ENCODE peak calls at places on chromosomes 3 and 15, in four cellular contexts. H, F, L and B are unnamed samples.

GRCh38 chr3:12237912-12238650 is 50.8 kb upstream of the PPARG start:
- DNase-seq in H (no peak), F (peak), L (no peak), B (no peak)

GRCh38 chr3:189632238-189632637 is 1.0 kb downstream of the TP63 start:
- DNase-seq in H (no peak), F (no peak), L (no peak), B (no peak)

GRCh38 chr3:151091685-151092352 is 6.4 kb downstream of the MED12L start:
- DNase-seq in H (peak), F (peak), L (no peak), B (no peak)

GRCh38 chr3:153295906-153296305 is 133.9 kb downstream of the RAP2B start:
- DNase-seq in H (no peak), F (peak), L (no peak), B (no peak)

GRCh38 chr3:16849240-16849639 is 35.5 kb upstream of the PLCL2 start:
- DNase-seq in H (peak), F (peak), L (peak), B (no peak)

GRCh38 chr3:25631989-25632388 is 32.7 kb downstream of the TOP2B start:
- DNase-seq in H (no peak), F (no peak), L (no peak), B (no peak)

GRCh38 chr15:84734794-84735479 is 13.5 kb upstream of the ZNF592 start:
- DNase-seq in H (peak), F (no peak), L (peak), B (peak)

GRCh38 chr15:73026496-73027054 is 25.7 kb upstream of the NEO1 start:
- DNase-seq in H (no peak), F (no peak), L (no peak), B (no peak)

GRCh38 chr3:49665822-49666519 is 8.2 kb upstream of the APEH start:
- DNase-seq in H (no peak), F (no peak), L (no peak), B (no peak)

GRCh38 chr15:66652806-66653205 is 49.2 kb upstream of the SMAD6 start:
- DNase-seq in H (no peak), F (no peak), L (no peak), B (no peak)

GRCh38 chr3:89303721-89304120 is 196.3 kb downstream of the EPHA3 start:
- DNase-seq in H (no peak), F (peak), L (no peak), B (no peak)

GRCh38 chr3:133828576-133829309 is 23.1 kb downstream of the SRPRB start:
- DNase-seq in H (no peak), F (no peak), L (no peak), B (no peak)

GRCh38 chr15:57743424-57743823 is 36.9 kb downstream of the POLR2M start:
- DNase-seq in H (peak), F (no peak), L (peak), B (no peak)

GRCh38 chr3:11475324-11475723 is 168.4 kb downstream of the VGLL4 start:
- DNase-seq in H (no peak), F (no peak), L (no peak), B (no peak)

GRCh38 chr15:33200903-33201302 is 6.4 kb upstream of the FMN1 start:
- DNase-seq in H (no peak), F (no peak), L (peak), B (no peak)

GRCh38 chr3:142450881-142451280 is 3.0 kb upstream of the XRN1 start:
- DNase-seq in H (no peak), F (no peak), L (peak), B (no peak)

GRCh38 chr15:67784057-67784781 is 41.1 kb upstream of the SKOR1 start:
- DNase-seq in H (peak), F (no peak), L (no peak), B (no peak)

GRCh38 chr3:141523615-141524375 is 37.0 kb downstream of the RASA2 start:
- DNase-seq in H (no peak), F (no peak), L (peak), B (peak)

GRCh38 chr3:72426618-72427397 is 421.4 kb downstream of the SHQ1 start:
- DNase-seq in H (no peak), F (no peak), L (no peak), B (no peak)

GRCh38 chr3:150733373-150733935 is 29.5 kb downstream of the SIAH2 start:
- DNase-seq in H (peak), F (no peak), L (peak), B (no peak)

GRCh38 chr3:127454051-127454450 is 136.5 kb downstream of the TPRA1 start:
- DNase-seq in H (no peak), F (no peak), L (no peak), B (no peak)

GRCh38 chr3:156689589-156689988 is 15.2 kb downstream of the TIPARP start:
- DNase-seq in H (no peak), F (no peak), L (no peak), B (no peak)

GRCh38 chr3:193872265-193872753 is 263.6 kb upstream of the HES1 start:
- DNase-seq in H (peak), F (peak), L (peak), B (peak)

GRCh38 chr3:11570789-11571495 is 72.8 kb downstream of the VGLL4 start:
- DNase-seq in H (no peak), F (peak), L (peak), B (no peak)

GRCh38 chr3:160413613-160414248 is 14.3 kb downstream of the SMC4 start:
- DNase-seq in H (peak), F (peak), L (peak), B (peak)

GRCh38 chr3:25288416-25288815 is 139.6 kb upstream of the RARB start:
- DNase-seq in H (no peak), F (no peak), L (no peak), B (no peak)

GRCh38 chr3:181252626-181253025 is 263.1 kb upstream of the DNAJC19 start:
- DNase-seq in H (no peak), F (no peak), L (peak), B (no peak)

GRCh38 chr3:37862219-37862711 is 585 bp downstream of the CTDSPL start:
- DNase-seq in H (no peak), F (peak), L (peak), B (no peak)

GRCh38 chr3:153051427-153052095 is 110.5 kb upstream of the RAP2B start:
- DNase-seq in H (peak), F (peak), L (peak), B (peak)

GRCh38 chr3:179037361-179037760 is 34.2 kb downstream of the ZMAT3 start:
- DNase-seq in H (no peak), F (peak), L (peak), B (peak)

GRCh38 chr15:43828061-43828657 is 1.4 kb downstream of the WDR76 start:
- DNase-seq in H (peak), F (peak), L (no peak), B (no peak)
- H3K4me3 ChIP-seq in H (peak), F (peak), L (no peak), B (peak)

GRCh38 chr3:175093738-175094137 is 234.6 kb downstream of the NAALADL2 start:
- DNase-seq in H (no peak), F (no peak), L (no peak), B (no peak)

GRCh38 chr3:175094344-175094743 is 235.2 kb downstream of the NAALADL2 start:
- DNase-seq in H (no peak), F (no peak), L (peak), B (no peak)

GRCh38 chr3:175088981-175089380 is 229.8 kb downstream of the NAALADL2 start:
- DNase-seq in H (no peak), F (no peak), L (no peak), B (no peak)

GRCh38 chr3:175091426-175092114 is 232.4 kb downstream of the NAALADL2 start:
- DNase-seq in H (no peak), F (no peak), L (no peak), B (no peak)
- H3K4me3 ChIP-seq in H (no peak), F (no peak), L (no peak), B (no peak)

DNA sequence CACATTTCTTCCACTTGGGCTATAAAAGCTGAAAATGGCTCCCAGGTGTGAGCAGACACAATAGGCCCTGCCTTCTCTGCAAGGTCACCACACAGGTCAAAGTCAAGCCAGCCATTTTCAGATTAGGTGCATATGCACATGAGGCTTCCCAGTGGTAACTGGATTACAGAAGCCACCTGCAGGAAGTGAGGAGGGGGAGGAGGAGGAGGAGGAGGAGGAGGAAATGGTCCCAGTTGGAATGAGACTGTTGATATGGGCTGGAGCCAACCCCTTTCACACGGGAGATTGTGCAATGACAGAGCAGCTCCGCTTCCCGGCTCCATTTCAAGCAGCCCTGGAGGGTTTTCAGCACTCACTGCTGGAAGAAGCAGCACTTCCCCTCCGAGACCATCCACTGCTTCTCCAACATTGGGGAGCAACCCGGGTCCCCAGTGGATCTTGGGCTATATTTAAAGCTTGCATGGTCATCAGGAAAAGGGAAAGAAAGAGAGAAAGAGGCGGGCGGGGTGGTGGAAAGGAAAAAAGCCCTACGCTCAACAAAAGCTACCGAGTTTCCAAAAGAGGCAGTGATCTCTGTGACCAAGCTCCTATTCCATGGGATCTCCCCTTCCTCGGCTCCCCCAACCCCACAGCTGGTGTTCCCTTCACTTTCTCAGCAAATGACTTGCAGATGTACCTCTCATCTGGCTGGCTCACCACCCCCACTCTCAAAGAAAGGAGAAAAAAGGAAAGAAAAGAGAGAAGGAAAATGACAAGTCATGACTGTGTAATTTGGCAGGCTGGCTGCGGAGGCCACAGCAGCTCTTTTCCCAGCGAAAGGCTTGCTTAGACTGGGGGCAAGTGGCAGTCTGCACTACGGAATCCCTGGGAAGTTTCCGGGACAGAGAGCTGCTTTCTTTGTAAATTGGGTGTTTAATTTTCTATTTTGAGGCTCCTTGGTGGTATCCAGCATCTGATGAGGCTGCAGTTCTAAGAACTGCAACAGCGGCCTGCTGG is 58.3 kb downstream of the LRIG1 start:
- DNase-seq in H (no peak), F (peak), L (peak), B (peak)
- H3K4me3 ChIP-seq in H (no peak), F (peak), L (no peak), B (no peak)

GRCh38 chr3:128725932-128726690 is at the start of gene RAB7A:
- DNase-seq in H (peak), F (peak), L (peak), B (peak)

GRCh38 chr3:128727485-128727884 is 1.5 kb downstream of the RAB7A start:
- DNase-seq in H (no peak), F (peak), L (no peak), B (no peak)

GRCh38 chr3:128726691-128727031 is 678 bp downstream of the RAB7A start:
- DNase-seq in H (peak), F (peak), L (peak), B (peak)

GRCh38 chr3:128727059-128727458 is 1.1 kb downstream of the RAB7A start:
- DNase-seq in H (no peak), F (no peak), L (no peak), B (no peak)

GRCh38 chr3:128725547-128725931 is 444 bp upstream of the RAB7A start:
- DNase-seq in H (no peak), F (no peak), L (no peak), B (no peak)
- H3K4me3 ChIP-seq in H (peak), F (no peak), L (peak), B (no peak)

GRCh38 chr3:55484741-55485207 is 2.3 kb downstream of the WNT5A start:
- DNase-seq in H (no peak), F (no peak), L (no peak), B (no peak)

GRCh38 chr3:55481918-55482495 is 5.1 kb downstream of the WNT5A start:
- DNase-seq in H (no peak), F (no peak), L (no peak), B (no peak)

GRCh38 chr3:55482496-55483195 is 4.5 kb downstream of the WNT5A start:
- DNase-seq in H (no peak), F (no peak), L (no peak), B (no peak)

GRCh38 chr3:55484191-55484644 is 2.9 kb downstream of the WNT5A start:
- DNase-seq in H (no peak), F (no peak), L (no peak), B (no peak)

DNA sequence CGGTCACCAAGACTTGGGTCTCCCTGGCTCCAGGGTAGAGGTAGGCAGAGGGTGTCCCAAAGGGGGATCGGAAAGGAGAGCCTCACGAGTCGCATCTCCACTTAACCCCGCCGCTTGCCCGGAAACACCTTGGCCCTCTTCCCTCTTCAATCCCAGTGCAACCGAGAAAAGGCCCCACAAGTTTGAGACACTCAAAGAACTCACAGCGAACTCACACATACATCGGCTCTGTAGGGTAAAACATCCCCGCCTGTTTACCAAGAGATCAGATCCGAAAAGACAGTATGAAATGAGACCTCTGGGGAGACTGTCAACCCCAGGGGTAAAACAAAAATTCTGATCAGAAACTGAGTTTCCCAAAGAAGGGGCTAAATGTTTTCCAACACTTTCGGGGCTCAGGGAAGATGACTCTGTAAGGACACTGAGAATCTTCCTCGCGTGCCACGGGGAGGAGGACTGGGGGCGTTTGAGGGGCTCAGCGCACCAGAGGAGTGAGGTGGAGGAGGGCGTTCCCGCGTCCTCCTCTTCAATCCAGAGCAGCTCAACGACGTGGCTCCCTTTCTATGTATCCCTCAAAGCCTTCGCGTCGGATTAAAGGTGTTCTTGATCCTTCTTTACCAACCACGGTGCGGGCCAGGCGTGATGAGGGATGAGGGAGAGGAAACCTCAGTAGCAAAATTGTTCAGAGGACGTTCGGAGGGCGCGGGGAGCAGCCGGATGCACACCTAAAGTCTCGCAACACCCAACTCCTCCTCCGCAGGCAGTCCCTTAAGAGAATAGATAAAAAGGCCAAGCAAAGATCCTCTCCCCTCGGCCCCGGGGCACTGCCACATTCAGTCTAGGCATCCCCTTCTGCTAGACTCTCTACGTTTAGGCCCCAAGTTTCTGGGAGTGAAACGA is 3.7 kb downstream of the WNT5A start:
- DNase-seq in H (no peak), F (no peak), L (no peak), B (no peak)
- H3K4me3 ChIP-seq in H (no peak), F (peak), L (no peak), B (no peak)

DNA sequence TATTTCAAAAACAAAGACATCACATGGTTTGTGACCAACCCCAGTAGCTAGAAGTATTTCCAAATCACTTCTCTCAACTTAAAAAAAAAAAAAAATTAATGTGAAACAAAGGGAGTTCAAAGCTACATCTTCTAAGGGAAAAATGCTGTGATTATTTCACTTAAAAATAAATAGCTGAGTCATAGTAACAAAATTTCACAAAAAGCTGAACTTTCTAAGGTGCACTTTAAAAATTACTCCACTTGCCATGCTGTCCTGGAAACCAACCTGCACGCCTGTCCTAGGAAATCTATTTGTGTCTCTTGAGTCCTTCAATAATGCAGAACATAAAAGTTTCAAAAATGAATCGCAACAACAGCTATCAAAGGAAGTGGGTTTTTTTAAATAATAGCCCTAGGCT is 1.8 kb downstream of the ACAP2 start:
- DNase-seq in H (no peak), F (peak), L (no peak), B (no peak)
- H3K4me3 ChIP-seq in H (peak), F (peak), L (peak), B (peak)

DNA sequence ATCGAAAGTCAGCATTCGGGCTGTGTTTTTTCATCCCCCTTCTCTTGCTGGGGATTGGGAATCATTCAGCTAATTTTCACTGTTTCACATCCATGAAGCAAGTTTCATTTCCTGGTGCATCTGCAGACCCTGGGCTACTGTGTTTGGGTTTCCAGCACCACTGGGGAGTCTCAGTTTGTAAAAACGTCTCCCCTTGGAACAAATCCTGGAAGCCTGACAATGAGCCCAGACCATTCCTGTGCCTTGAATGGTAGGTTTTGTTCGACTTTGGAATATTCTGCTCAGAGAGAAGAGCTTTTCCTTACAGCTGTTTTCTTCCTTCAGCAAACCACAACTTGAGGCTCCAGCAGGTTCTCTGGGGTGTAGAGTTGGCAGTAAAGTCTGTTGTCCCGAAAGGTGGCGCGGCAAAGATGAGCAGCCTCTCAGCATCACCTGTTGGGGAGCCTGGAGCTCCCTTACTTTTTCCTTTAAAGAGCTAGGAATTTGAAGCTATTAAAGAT is 65.3 kb downstream of the BOC start:
- DNase-seq in H (no peak), F (no peak), L (no peak), B (no peak)
- H3K4me3 ChIP-seq in H (no peak), F (peak), L (no peak), B (no peak)